ENCODE peak calls at places on chromosomes 6 and 20, in five cellular contexts. Z is tibial nerve; I is heart right ventricle; Y is adrenal gland; S is CD4-positive, alpha-beta memory T cell. O is an unnamed sample. For H3K4me1, the result is how much of the 10 kb centered on the place peaks cover.

GRCh38 chr20:47854687-47855212 is 69.5 kb upstream of the SULF2 start:
- DNase-seq in Y (peak), Z (no peak), I (no peak), S (no peak), O (no peak)

GRCh38 chr20:14067631-14068030 is 72.3 kb downstream of the MACROD2 start:
- DNase-seq in I (no peak), S (no peak), Z (no peak), Y (no peak), O (no peak)

GRCh38 chr20:50916257-50916656 is 15.0 kb downstream of the ADNP start:
- DNase-seq in I (no peak), S (no peak), Z (no peak), Y (no peak), O (no peak)

GRCh38 chr20:50274570-50275430 is 84.2 kb downstream of the CEBPB start:
- DNase-seq in Z (no peak), Y (peak), S (no peak), I (peak), O (no peak)

GRCh38 chr20:652611-653109 is 340 bp downstream of the SRXN1 start:
- DNase-seq in Z (no peak), Y (peak), S (no peak), I (no peak), O (no peak)

GRCh38 chr20:46715292-46715756 is 5.9 kb downstream of the SLC2A10 start:
- DNase-seq in Z (peak), I (no peak), S (no peak), Y (peak), O (peak)

GRCh38 chr6:86963352-86963751 is 26.0 kb downstream of the HTR1E start:
- DNase-seq in Z (no peak), Y (no peak), I (no peak), S (no peak), O (no peak)

GRCh38 chr6:114100421-114100820 is 129.5 kb upstream of the HDAC2 start:
- DNase-seq in Y (no peak), S (no peak), Z (no peak), I (no peak), O (no peak)

GRCh38 chr6:114740547-114740946 is 397.7 kb upstream of the HS3ST5 start:
- DNase-seq in Y (no peak), I (no peak), S (no peak), Z (no peak), O (no peak)

GRCh38 chr6:105429676-105430075 is 26.8 kb upstream of the PREP start:
- DNase-seq in I (no peak), Z (no peak), Y (no peak), S (no peak), O (no peak)

GRCh38 chr20:11581271-11581670 is 336.4 kb upstream of the BTBD3 start:
- DNase-seq in S (no peak), Z (no peak), Y (no peak), I (no peak), O (no peak)

GRCh38 chr6:22248513-22249308 is 48.1 kb downstream of the PRL start:
- DNase-seq in Z (no peak), I (no peak), S (no peak), Y (peak), O (no peak)

GRCh38 chr20:57552471-57552870 is 8.4 kb upstream of the PCK1 start:
- DNase-seq in I (no peak), S (no peak), Z (no peak), Y (no peak), O (no peak)

GRCh38 chr6:14658909-14659561 is 541.5 kb downstream of the CD83 start:
- DNase-seq in Y (no peak), I (no peak), S (no peak), Z (no peak), O (peak)

GRCh38 chr20:3307078-3307477 is 68.1 kb upstream of the SLC4A11 start:
- DNase-seq in I (no peak), Y (peak), S (no peak), Z (no peak), O (no peak)

GRCh38 chr6:167153523-167153959 is 4.2 kb downstream of the GPR31 start:
- DNase-seq in Z (no peak), Y (peak), S (peak), I (no peak), O (no peak)

GRCh38 chr6:39003072-39003471 is 45.5 kb upstream of the GLP1R start:
- DNase-seq in S (no peak), I (no peak), Y (no peak), Z (no peak), O (no peak)

GRCh38 chr6:149169761-149170359 is 147.7 kb upstream of the TAB2 start:
- DNase-seq in Y (no peak), Z (no peak), S (no peak), I (no peak), O (no peak)

GRCh38 chr6:31729515-31729978 is 448 bp upstream of the DDAH2 start:
- DNase-seq in Z (peak), S (peak), I (peak), Y (peak), O (peak)

GRCh38 chr6:159817951-159818739 is 18.1 kb downstream of the PNLDC1 start:
- DNase-seq in Z (no peak), S (no peak), Y (no peak), I (no peak), O (no peak)

GRCh38 chr6:113276631-113277030 is 580.5 kb upstream of the MARCKS start:
- DNase-seq in Z (no peak), Y (no peak), S (no peak), I (no peak), O (no peak)

GRCh38 chr6:5962794-5963193 is 43.9 kb downstream of the NRN1 start:
- DNase-seq in S (no peak), I (no peak), Y (no peak), Z (no peak), O (no peak)

GRCh38 chr6:160767019-160767646 is 65.1 kb downstream of the PLG start:
- DNase-seq in Y (peak), S (peak), I (peak), Z (peak), O (peak)

GRCh38 chr6:20413826-20414225 is 12.1 kb downstream of the E2F3 start:
- DNase-seq in S (no peak), I (no peak), Y (no peak), Z (no peak), O (no peak)

GRCh38 chr20:19780261-19780660 is 22.2 kb downstream of the RIN2 start:
- DNase-seq in Y (no peak), S (no peak), Z (no peak), I (no peak), O (no peak)

GRCh38 chr20:19779634-19780033 is 21.6 kb downstream of the RIN2 start:
- DNase-seq in Y (no peak), S (no peak), Z (no peak), I (no peak), O (no peak)

GRCh38 chr20:19782669-19783068 is 24.6 kb downstream of the RIN2 start:
- DNase-seq in I (no peak), S (no peak), Z (no peak), Y (no peak), O (no peak)

GRCh38 chr20:19783966-19784401 is 25.9 kb downstream of the RIN2 start:
- DNase-seq in I (peak), Y (peak), Z (no peak), S (no peak), O (peak)

GRCh38 chr20:19781235-19781634 is 23.2 kb downstream of the RIN2 start:
- DNase-seq in I (no peak), S (no peak), Z (no peak), Y (no peak), O (no peak)
- H3K4me1 ChIP-seq in I (half or more), S (under half), Z (under half), Y (under half), O (under half)

DNA sequence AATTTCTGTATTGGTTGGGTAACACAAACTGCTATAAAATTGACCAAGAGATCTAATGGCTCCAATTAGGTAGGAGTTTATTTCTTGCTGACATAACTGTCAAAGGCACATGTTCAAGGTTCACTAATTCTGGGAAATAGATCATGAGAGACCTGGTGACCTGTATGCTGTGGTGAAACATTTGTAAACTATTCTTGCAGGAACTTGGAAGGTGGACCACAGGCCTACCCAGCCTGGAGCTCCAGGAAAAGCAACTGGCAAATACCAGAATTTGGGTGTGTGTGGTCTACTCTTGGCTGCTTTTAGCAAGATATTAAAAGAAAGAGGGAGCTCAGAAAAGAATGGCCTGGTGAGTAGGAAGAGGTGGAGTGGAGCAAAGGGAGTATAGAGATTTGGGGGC is 184.6 kb downstream of the QKI start:
- DNase-seq in Y (no peak), Z (no peak), I (no peak), S (no peak), O (no peak)
- H3K4me1 ChIP-seq in Y (under half), Z (under half), I (under half), S (under half), O (under half)

GRCh38 chr6:37131104-37131959 is 38.6 kb upstream of the PIM1 start:
- DNase-seq in S (no peak), Z (no peak), Y (peak), I (peak), O (no peak)
- H3K4me1 ChIP-seq in S (under half), Z (under half), Y (under half), I (under half), O (under half)

GRCh38 chr6:33315753-33316602 is 1.6 kb downstream of the ZBTB22 start:
- DNase-seq in Z (no peak), I (no peak), S (no peak), Y (peak), O (no peak)
- H3K4me1 ChIP-seq in Z (under half), I (half or more), S (half or more), Y (half or more), O (under half)

DNA sequence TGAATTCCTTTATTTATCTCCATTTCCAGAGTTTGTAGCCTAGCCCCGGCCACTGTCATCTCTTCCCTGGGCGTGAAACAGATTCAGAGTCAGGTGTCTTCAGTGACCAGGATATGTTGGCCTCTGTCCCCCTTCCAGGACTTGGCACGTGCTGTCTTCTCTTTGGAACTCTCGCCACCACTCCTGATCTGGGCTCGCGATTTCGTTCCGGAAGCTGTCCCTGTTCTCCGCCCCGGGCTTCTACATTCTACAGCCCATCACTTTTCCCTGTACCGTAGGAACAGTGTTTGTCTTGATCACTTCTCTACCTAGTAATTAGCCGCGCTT is 738 bp downstream of the GSS start:
- DNase-seq in Z (no peak), I (no peak), S (no peak), Y (peak), O (no peak)
- H3K4me1 ChIP-seq in Z (under half), I (under half), S (under half), Y (under half), O (under half)

GRCh38 chr20:33668791-33669155 is 2.0 kb downstream of the ACTL10 start:
- DNase-seq in S (no peak), Z (no peak), I (peak), Y (no peak), O (no peak)

GRCh38 chr20:33669224-33669623 is 2.5 kb downstream of the ACTL10 start:
- DNase-seq in I (peak), S (no peak), Y (no peak), Z (no peak), O (no peak)

GRCh38 chr20:33666293-33667244 is at the start of gene ACTL10:
- DNase-seq in I (peak), Y (peak), S (peak), Z (peak), O (peak)

GRCh38 chr20:33667245-33668086 is 723 bp downstream of the ACTL10 start:
- DNase-seq in I (peak), S (peak), Z (no peak), Y (peak), O (peak)

GRCh38 chr20:33668087-33668790 is 1.5 kb downstream of the ACTL10 start:
- DNase-seq in Z (peak), S (peak), Y (peak), I (peak), O (peak)
- H3K4me1 ChIP-seq in Z (under half), S (under half), Y (under half), I (under half), O (under half)

DNA sequence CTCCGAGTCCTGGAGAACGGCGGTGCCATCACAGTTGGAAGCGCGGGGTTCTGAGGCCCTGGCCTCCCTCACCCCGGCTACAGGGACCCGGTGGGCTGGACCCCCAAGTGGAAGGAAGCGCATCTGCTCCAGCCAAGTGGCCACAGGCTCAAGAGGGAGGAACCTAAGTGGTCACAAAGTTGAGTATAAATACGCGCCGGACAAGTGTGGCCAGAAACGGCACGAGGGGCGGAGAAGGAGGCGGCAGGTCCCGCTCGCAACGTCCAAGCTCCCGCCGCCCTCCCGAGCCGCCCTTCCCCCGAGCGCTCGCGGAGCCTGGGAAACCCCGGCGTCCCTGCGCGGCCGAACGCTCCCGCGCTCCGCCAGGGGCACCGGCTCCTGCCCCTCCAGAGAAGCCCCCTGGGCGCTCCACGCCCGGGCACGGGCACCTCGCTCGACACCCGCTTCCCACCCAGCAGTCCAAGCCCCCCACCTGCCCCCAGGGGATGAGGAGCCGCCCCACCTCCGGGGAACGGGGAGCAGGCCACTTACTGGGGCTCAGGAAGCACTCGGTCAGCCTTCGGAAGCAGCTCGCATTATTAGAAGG is 1.5 kb downstream of the PDE10A start:
- DNase-seq in Y (no peak), S (no peak), I (peak), Z (no peak), O (no peak)
- H3K4me1 ChIP-seq in Y (under half), S (under half), I (under half), Z (under half), O (under half)

DNA sequence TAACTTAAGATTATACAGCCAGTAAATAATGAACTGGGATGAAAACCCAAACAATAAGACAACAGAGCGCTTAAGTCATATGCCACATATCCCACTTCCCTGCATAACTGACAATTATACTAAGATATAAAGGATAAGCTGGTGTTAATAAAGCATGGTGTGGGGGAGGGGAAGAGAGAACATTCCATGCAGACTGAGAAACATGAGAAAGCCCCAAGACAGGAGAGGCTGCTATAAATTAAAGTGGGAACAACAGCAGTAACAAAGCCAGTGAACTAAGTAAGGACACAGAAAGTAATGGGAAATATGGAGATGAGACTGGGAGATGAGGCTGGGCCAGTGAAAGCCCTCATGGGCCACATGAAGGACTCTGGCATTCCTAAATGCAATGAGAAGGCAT is 41.4 kb downstream of the SESN1 start:
- DNase-seq in S (no peak), I (no peak), Y (no peak), Z (no peak), O (no peak)
- H3K4me1 ChIP-seq in S (under half), I (under half), Y (under half), Z (under half), O (under half)